ENCODE peak calls at places on chromosomes 5 and 9, in nine cellular contexts. W is HFFc6, L is Ammon's horn, A is type B pancreatic cell, H is A549, X is fibroblast of pulmonary artery, G is IMR-90, E is SK-MEL-5, I is GM04503. T is an unnamed sample.

GRCh38 chr9:35733109-35733541 is 659 bp downstream of the CREB3 start:
- DNase-seq in H (peak; percentile 79), G (peak; percentile 75), I (no peak), E (peak; percentile 59), X (peak; percentile 61), W (peak; percentile 72), A (no peak), L (peak; percentile 21), T (peak; percentile 80)

GRCh38 chr9:126532019-126532462 is 81.7 kb upstream of the LMX1B start:
- DNase-seq in G (no peak), L (no peak), A (no peak), E (peak; percentile 13), W (no peak), H (no peak), X (peak; percentile 21), I (no peak), T (no peak)

GRCh38 chr9:133943781-133944745 is 48.1 kb downstream of the VAV2 start:
- DNase-seq in W (no peak), A (no peak), E (no peak), L (no peak), H (no peak), I (no peak), G (peak; percentile 26), X (no peak), T (peak; percentile 42)

GRCh38 chr5:56656816-56657740 is 158.3 kb upstream of the MAP3K1 start:
- DNase-seq in A (no peak), H (no peak), L (no peak), E (no peak), I (no peak), W (no peak), G (peak; percentile 35), X (peak; percentile 5), T (no peak)

GRCh38 chr9:135484460-135485277 is 5.1 kb downstream of the PPP1R26 start:
- DNase-seq in A (no peak), I (no peak), L (peak; percentile 1), W (no peak), X (no peak), G (no peak), H (no peak), E (no peak), T (no peak)

GRCh38 chr5:105752801-105753200 is 1917.9 kb downstream of the EFNA5 start:
- DNase-seq in A (no peak), X (peak; percentile 1), I (no peak), W (no peak), E (no peak), H (no peak), G (peak; percentile 50), L (no peak), T (no peak)

GRCh38 chr9:136285501-136286358 is 18.2 kb downstream of the CCDC187 start:
- DNase-seq in A (no peak), I (no peak), G (no peak), W (no peak), X (no peak), E (no peak), L (no peak), H (no peak), T (no peak)

GRCh38 chr9:107487521-107488399 is 1.8 kb downstream of the KLF4 start:
- DNase-seq in I (no peak), A (peak; percentile 79), G (no peak), W (no peak), X (peak; percentile 63), L (no peak), H (peak; percentile 33), E (no peak), T (no peak)

GRCh38 chr9:89750117-89750551 is 145.3 kb downstream of the GADD45G start:
- DNase-seq in X (peak; percentile 22), G (no peak), I (no peak), E (no peak), L (peak; percentile 53), H (no peak), A (no peak), W (no peak), T (no peak)

GRCh38 chr9:563200-563599 is 278.3 kb upstream of the DMRT1 start:
- DNase-seq in H (no peak), X (no peak), L (peak; percentile 80), W (no peak), G (no peak), A (no peak), I (no peak), E (peak; percentile 1), T (no peak)

GRCh38 chr5:96963267-96963666 is 27.4 kb downstream of the LNPEP start:
- DNase-seq in I (peak; percentile 73), W (peak; percentile 67), G (peak; percentile 82), A (no peak), H (no peak), E (peak; percentile 81), L (peak; percentile 31), X (peak; percentile 66), T (no peak)

GRCh38 chr5:149453618-149454415 is 74.7 kb upstream of the IL17B start:
- DNase-seq in L (no peak), H (no peak), I (no peak), W (no peak), A (no peak), G (no peak), X (no peak), E (no peak), T (no peak)

GRCh38 chr5:9851458-9851857 is 221.3 kb upstream of the TAS2R1 start:
- DNase-seq in W (peak; percentile 95), I (peak; percentile 89), L (peak; percentile 23), X (peak; percentile 69), H (peak; percentile 10), E (peak; percentile 63), A (no peak), G (peak; percentile 96), T (peak; percentile 20)

GRCh38 chr9:72751541-72751940 is 201.3 kb downstream of the ALDH1A1 start:
- DNase-seq in E (peak; percentile 92), A (no peak), H (no peak), W (no peak), L (no peak), X (no peak), I (no peak), G (no peak), T (no peak)

GRCh38 chr9:134371731-134372130 is 45.5 kb downstream of the RXRA start:
- DNase-seq in W (no peak), X (no peak), I (no peak), H (no peak), A (no peak), G (no peak), L (peak; percentile 71), E (no peak), T (no peak)

GRCh38 chr5:61569353-61569752 is 237.3 kb downstream of the ZSWIM6 start:
- DNase-seq in L (no peak), I (no peak), W (no peak), X (no peak), E (no peak), A (no peak), H (no peak), G (no peak), T (no peak)

GRCh38 chr9:125522328-125522725 is 184.7 kb downstream of the MAPKAP1 start:
- DNase-seq in E (no peak), H (no peak), W (peak; percentile 59), X (peak; percentile 95), A (no peak), L (no peak), G (peak; percentile 76), I (no peak), T (peak; percentile 8)

GRCh38 chr5:133321833-133322420 is 270.1 kb downstream of the HSPA4 start:
- DNase-seq in E (no peak), I (no peak), H (no peak), X (no peak), W (no peak), G (no peak), A (no peak), L (no peak), T (no peak)

GRCh38 chr9:133133680-133134418 is 12.8 kb upstream of the RALGDS start:
- DNase-seq in I (peak; percentile 91), X (peak; percentile 96), E (peak; percentile 66), G (peak; percentile 96), A (no peak), W (peak; percentile 98), L (peak; percentile 87), H (peak; percentile 99), T (peak; percentile 94)

GRCh38 chr5:134028496-134028895 is 23.7 kb upstream of the VDAC1 start:
- DNase-seq in H (no peak), W (no peak), X (no peak), E (no peak), G (no peak), L (no peak), A (no peak), I (peak; percentile 17), T (no peak)

GRCh38 chr9:128323192-128323730 is 622 bp downstream of the COQ4 start:
- DNase-seq in L (no peak), W (peak; percentile 23), G (peak; percentile 63), I (no peak), A (no peak), H (no peak), E (no peak), X (peak; percentile 30), T (peak; percentile 20)

GRCh38 chr5:41118177-41118576 is 47.0 kb upstream of the MROH2B start:
- DNase-seq in A (no peak), X (no peak), L (no peak), H (no peak), E (no peak), G (no peak), W (no peak), I (no peak), T (no peak)

GRCh38 chr5:126062471-126062870 is 360.7 kb upstream of the GRAMD2B start:
- DNase-seq in X (no peak), I (no peak), G (no peak), E (no peak), H (no peak), A (no peak), L (no peak), W (no peak), T (no peak)

GRCh38 chr5:134540747-134541733 is 15.6 kb downstream of the JADE2 start:
- DNase-seq in H (no peak), X (no peak), I (no peak), G (no peak), E (no peak), L (no peak), W (no peak), A (no peak), T (no peak)

GRCh38 chr5:167049043-167049663 is 1242.3 kb upstream of the WWC1 start:
- DNase-seq in H (peak; percentile 7), G (no peak), E (peak; percentile 64), W (no peak), L (peak; percentile 40), X (peak; percentile 71), I (no peak), A (no peak), T (peak; percentile 65)

GRCh38 chr5:68534131-68534940 is 318.8 kb downstream of the PIK3R1 start:
- DNase-seq in G (no peak), I (no peak), A (no peak), W (no peak), L (peak; percentile 86), X (peak; percentile 45), H (no peak), E (no peak), T (no peak)

GRCh38 chr9:36665921-36666429 is 93.3 kb downstream of the MELK start:
- DNase-seq in A (no peak), W (no peak), H (no peak), X (peak; percentile 66), L (no peak), E (no peak), I (no peak), G (peak; percentile 30), T (no peak)

GRCh38 chr5:163822548-163822947 is 317.1 kb downstream of the MAT2B start:
- DNase-seq in H (no peak), W (no peak), X (no peak), I (no peak), G (no peak), A (no peak), L (no peak), E (no peak), T (no peak)

GRCh38 chr9:130199605-130200004 is 27.4 kb downstream of the NCS1 start:
- DNase-seq in A (no peak), H (no peak), G (peak; percentile 87), W (peak; percentile 15), E (no peak), I (no peak), L (no peak), X (no peak), T (no peak)

GRCh38 chr5:54013556-54014157 is 296.7 kb downstream of the ARL15 start:
- DNase-seq in E (no peak), W (peak; percentile 75), I (peak; percentile 65), X (peak; percentile 91), A (no peak), L (no peak), H (no peak), G (peak; percentile 90), T (peak; percentile 25)

GRCh38 chr5:252546-252945 is 18.9 kb upstream of the PDCD6 start:
- DNase-seq in H (no peak), E (no peak), X (no peak), A (no peak), W (no peak), I (no peak), G (no peak), L (no peak), T (peak; percentile 19)